ENCODE peak calls at places on chromosome 16, in eight cellular contexts. One of them, this sample, is unnamed.

GRCh38 chr16:20944861-20945390 is 44.4 kb downstream of the LYRM1 start:
- DNase-seq in T1000: no peak
- DNase-seq in pons: no peak
- DNase-seq in NAMALWA: peak
- DNase-seq in GM04503: no peak
- DNase-seq in ELF-1: peak
- DNase-seq in tibial artery: no peak
- DNase-seq in ovary: no peak
- DNase-seq in this sample: no peak

GRCh38 chr16:19118938-19119431 is 5.2 kb downstream of the ITPRIPL2 start:
- DNase-seq in T1000: no peak
- DNase-seq in pons: peak
- DNase-seq in NAMALWA: peak
- DNase-seq in GM04503: peak
- DNase-seq in ELF-1: no peak
- DNase-seq in tibial artery: peak
- DNase-seq in ovary: peak
- DNase-seq in this sample: peak

GRCh38 chr16:89172171-89172900 is 788 bp downstream of the CDH15 start:
- DNase-seq in T1000: no peak
- DNase-seq in pons: no peak
- DNase-seq in NAMALWA: no peak
- DNase-seq in GM04503: no peak
- DNase-seq in ELF-1: no peak
- DNase-seq in tibial artery: no peak
- DNase-seq in ovary: no peak
- DNase-seq in this sample: no peak

GRCh38 chr16:84689126-84689525 is 10.7 kb upstream of the USP10 start:
- DNase-seq in T1000: no peak
- DNase-seq in pons: no peak
- DNase-seq in NAMALWA: no peak
- DNase-seq in GM04503: peak
- DNase-seq in ELF-1: no peak
- DNase-seq in tibial artery: no peak
- DNase-seq in ovary: no peak
- DNase-seq in this sample: no peak

GRCh38 chr16:14325921-14326401 is 254.8 kb downstream of the MRTFB start:
- DNase-seq in T1000: no peak
- DNase-seq in pons: no peak
- DNase-seq in NAMALWA: no peak
- DNase-seq in GM04503: no peak
- DNase-seq in ELF-1: no peak
- DNase-seq in tibial artery: no peak
- DNase-seq in ovary: no peak
- DNase-seq in this sample: no peak

GRCh38 chr16:62363451-62363850 is 327.2 kb upstream of the CDH8 start:
- DNase-seq in T1000: no peak
- DNase-seq in pons: peak
- DNase-seq in NAMALWA: no peak
- DNase-seq in GM04503: no peak
- DNase-seq in ELF-1: peak
- DNase-seq in tibial artery: no peak
- DNase-seq in ovary: no peak
- DNase-seq in this sample: peak

GRCh38 chr16:75251280-75252048 is at the start of gene BCAR1:
- DNase-seq in T1000: peak
- DNase-seq in pons: peak
- DNase-seq in NAMALWA: peak
- DNase-seq in GM04503: peak
- DNase-seq in ELF-1: peak
- DNase-seq in tibial artery: peak
- DNase-seq in ovary: peak
- DNase-seq in this sample: peak

GRCh38 chr16:78184554-78185183 is 85.2 kb downstream of the WWOX start:
- DNase-seq in T1000: no peak
- DNase-seq in pons: peak
- DNase-seq in NAMALWA: no peak
- DNase-seq in GM04503: no peak
- DNase-seq in ELF-1: no peak
- DNase-seq in tibial artery: no peak
- DNase-seq in ovary: no peak
- DNase-seq in this sample: no peak

GRCh38 chr16:69701866-69702265 is 24.5 kb downstream of the NQO1 start:
- DNase-seq in T1000: no peak
- DNase-seq in pons: no peak
- DNase-seq in NAMALWA: no peak
- DNase-seq in GM04503: no peak
- DNase-seq in ELF-1: no peak
- DNase-seq in tibial artery: no peak
- DNase-seq in ovary: no peak
- DNase-seq in this sample: no peak

GRCh38 chr16:3716831-3717234 is 491 bp downstream of the TRAP1 start:
- DNase-seq in T1000: no peak
- DNase-seq in pons: no peak
- DNase-seq in NAMALWA: peak
- DNase-seq in GM04503: no peak
- DNase-seq in ELF-1: peak
- DNase-seq in tibial artery: no peak
- DNase-seq in ovary: no peak
- DNase-seq in this sample: no peak

GRCh38 chr16:67537270-67537635 is 8.6 kb downstream of the RIPOR1 start:
- DNase-seq in T1000: no peak
- DNase-seq in pons: no peak
- DNase-seq in NAMALWA: no peak
- DNase-seq in GM04503: no peak
- DNase-seq in ELF-1: peak
- DNase-seq in tibial artery: peak
- DNase-seq in ovary: peak
- DNase-seq in this sample: no peak